ENCODE peak calls at places on chromosomes 13 and 19, in nine cellular contexts. J is NCI-H146, C is DND-41, I is aorta, Q is adrenal gland, W is SK-MEL-5, E is mucosa of descending colon, X is RWPE1, B is M059J. H is an unnamed sample.
A peak's percentile ranks its signal among the peaks of the same experiment; 100 is the strongest.

GRCh38 chr13:59880468-59880867 is 283.3 kb downstream of the DIAPH3 start:
- DNase-seq in J (no peak), C (no peak), I (no peak), Q (no peak), W (no peak), E (no peak), X (no peak), B (no peak), H (no peak)

GRCh38 chr19:2867025-2867991 is at the start of gene ZNF556:
- DNase-seq in J (peak; percentile 98), C (peak; percentile 32), I (no peak), Q (no peak), W (peak; percentile 34), E (peak; percentile 13), X (peak; percentile 62), B (peak; percentile 72), H (peak; percentile 53)

GRCh38 chr19:45179063-45179847 is 671 bp downstream of the BLOC1S3 start:
- DNase-seq in J (peak; percentile 53), C (peak; percentile 16), I (peak; percentile 87), Q (no peak), W (no peak), E (no peak), X (no peak), B (peak; percentile 42), H (no peak)

GRCh38 chr13:65553328-65553727 is 1676.8 kb downstream of the PCDH9 start:
- DNase-seq in J (no peak), C (no peak), I (peak; percentile 10), Q (no peak), W (no peak), E (no peak), X (no peak), B (no peak), H (no peak)

GRCh38 chr19:10258080-10258710 is 6.2 kb downstream of the MRPL4 start:
- DNase-seq in J (no peak), C (no peak), I (no peak), Q (no peak), W (no peak), E (no peak), X (no peak), B (no peak), H (no peak)

GRCh38 chr13:107977175-107977574 is 238.2 kb downstream of the LIG4 start:
- DNase-seq in J (no peak), C (no peak), I (no peak), Q (no peak), W (no peak), E (no peak), X (no peak), B (no peak), H (no peak)

GRCh38 chr19:1164684-1165531 is 9.2 kb downstream of the SBNO2 start:
- DNase-seq in J (no peak), C (no peak), I (no peak), Q (peak; percentile 68), W (no peak), E (no peak), X (no peak), B (no peak), H (no peak)

GRCh38 chr13:60583911-60584753 is 187.1 kb downstream of the TDRD3 start:
- DNase-seq in J (no peak), C (no peak), I (no peak), Q (peak; percentile 14), W (no peak), E (peak; percentile 28), X (no peak), B (peak; percentile 81), H (no peak)

GRCh38 chr13:51913421-51914136 is 51.8 kb downstream of the CCDC70 start:
- DNase-seq in J (peak; percentile 23), C (no peak), I (no peak), Q (no peak), W (no peak), E (no peak), X (no peak), B (no peak), H (no peak)

GRCh38 chr19:709965-710714 is 1.4 kb downstream of the PALM start:
- DNase-seq in J (no peak), C (no peak), I (no peak), Q (no peak), W (no peak), E (no peak), X (no peak), B (no peak), H (peak; percentile 41)